ENCODE peak calls at places on chromosomes 12 and 14, in eight cellular contexts. One of them, this sample, is unnamed.

GRCh38 chr14:75274899-75275569 is 3.6 kb upstream of the FOS start:
- DNase-seq in heart left ventricle: peak; percentile 43
- DNase-seq in PC-3: no peak
- DNase-seq in CD8-positive, alpha-beta T cell: peak; percentile 90
- DNase-seq in SK-N-SH: no peak
- DNase-seq in left ventricle myocardium inferior: peak; percentile 26
- DNase-seq in Caco-2: no peak
- DNase-seq in PC-9: no peak
- DNase-seq in this sample: no peak

GRCh38 chr12:52826611-52827498 is 7.3 kb downstream of the KRT79 start:
- DNase-seq in heart left ventricle: no peak
- DNase-seq in PC-3: no peak
- DNase-seq in CD8-positive, alpha-beta T cell: no peak
- DNase-seq in SK-N-SH: no peak
- DNase-seq in left ventricle myocardium inferior: no peak
- DNase-seq in Caco-2: no peak
- DNase-seq in PC-9: no peak
- DNase-seq in this sample: no peak

GRCh38 chr12:76085159-76085868 is 829 bp upstream of the NAP1L1 start:
- DNase-seq in heart left ventricle: no peak
- DNase-seq in PC-3: no peak
- DNase-seq in CD8-positive, alpha-beta T cell: peak; percentile 72
- DNase-seq in SK-N-SH: peak; percentile 17
- DNase-seq in left ventricle myocardium inferior: no peak
- DNase-seq in Caco-2: no peak
- DNase-seq in PC-9: no peak
- DNase-seq in this sample: no peak

GRCh38 chr14:60651051-60651935 is 2.0 kb upstream of the SIX1 start:
- DNase-seq in heart left ventricle: no peak
- DNase-seq in PC-3: no peak
- DNase-seq in CD8-positive, alpha-beta T cell: no peak
- DNase-seq in SK-N-SH: no peak
- DNase-seq in left ventricle myocardium inferior: no peak
- DNase-seq in Caco-2: no peak
- DNase-seq in PC-9: no peak
- DNase-seq in this sample: no peak

GRCh38 chr12:68871899-68872298 is 61.1 kb downstream of the CPM start:
- DNase-seq in heart left ventricle: no peak
- DNase-seq in PC-3: peak; percentile 62
- DNase-seq in CD8-positive, alpha-beta T cell: no peak
- DNase-seq in SK-N-SH: no peak
- DNase-seq in left ventricle myocardium inferior: no peak
- DNase-seq in Caco-2: no peak
- DNase-seq in PC-9: peak; percentile 8
- DNase-seq in this sample: no peak

GRCh38 chr12:89349814-89350213 is 2.5 kb downstream of the DUSP6 start:
- DNase-seq in heart left ventricle: peak; percentile 60
- DNase-seq in PC-3: peak; percentile 82
- DNase-seq in CD8-positive, alpha-beta T cell: no peak
- DNase-seq in SK-N-SH: peak; percentile 38
- DNase-seq in left ventricle myocardium inferior: no peak
- DNase-seq in Caco-2: no peak
- DNase-seq in PC-9: peak; percentile 32
- DNase-seq in this sample: no peak

GRCh38 chr12:132619301-132620112 is 931 bp downstream of the P2RX2 start:
- DNase-seq in heart left ventricle: no peak
- DNase-seq in PC-3: no peak
- DNase-seq in CD8-positive, alpha-beta T cell: no peak
- DNase-seq in SK-N-SH: peak; percentile 58
- DNase-seq in left ventricle myocardium inferior: no peak
- DNase-seq in Caco-2: no peak
- DNase-seq in PC-9: no peak
- DNase-seq in this sample: no peak

GRCh38 chr12:94286580-94287244 is 138.3 kb downstream of the PLXNC1 start:
- DNase-seq in heart left ventricle: no peak
- DNase-seq in PC-3: no peak
- DNase-seq in CD8-positive, alpha-beta T cell: no peak
- DNase-seq in SK-N-SH: peak; percentile 67
- DNase-seq in left ventricle myocardium inferior: no peak
- DNase-seq in Caco-2: no peak
- DNase-seq in PC-9: no peak
- DNase-seq in this sample: no peak

GRCh38 chr14:21262410-21262809 is 6.8 kb downstream of the HNRNPC start:
- DNase-seq in heart left ventricle: no peak
- DNase-seq in PC-3: no peak
- DNase-seq in CD8-positive, alpha-beta T cell: no peak
- DNase-seq in SK-N-SH: no peak
- DNase-seq in left ventricle myocardium inferior: no peak
- DNase-seq in Caco-2: no peak
- DNase-seq in PC-9: no peak
- DNase-seq in this sample: no peak
- H3K4me3 ChIP-seq in heart left ventricle: no peak overlapping the region
- H3K4me3 ChIP-seq in PC-3: no peak overlapping the region
- H3K4me3 ChIP-seq in CD8-positive, alpha-beta T cell: no peak overlapping the region
- H3K4me3 ChIP-seq in SK-N-SH: no peak overlapping the region
- H3K4me3 ChIP-seq in left ventricle myocardium inferior: no peak overlapping the region
- H3K4me3 ChIP-seq in Caco-2: no peak overlapping the region
- H3K4me3 ChIP-seq in PC-9: no peak overlapping the region
- H3K4me3 ChIP-seq in this sample: no peak overlapping the region

GRCh38 chr12:122333142-122334087 is 67.1 kb upstream of the VPS33A start:
- DNase-seq in heart left ventricle: no peak
- DNase-seq in PC-3: no peak
- DNase-seq in CD8-positive, alpha-beta T cell: no peak
- DNase-seq in SK-N-SH: no peak
- DNase-seq in left ventricle myocardium inferior: no peak
- DNase-seq in Caco-2: no peak
- DNase-seq in PC-9: no peak
- DNase-seq in this sample: no peak

DNA sequence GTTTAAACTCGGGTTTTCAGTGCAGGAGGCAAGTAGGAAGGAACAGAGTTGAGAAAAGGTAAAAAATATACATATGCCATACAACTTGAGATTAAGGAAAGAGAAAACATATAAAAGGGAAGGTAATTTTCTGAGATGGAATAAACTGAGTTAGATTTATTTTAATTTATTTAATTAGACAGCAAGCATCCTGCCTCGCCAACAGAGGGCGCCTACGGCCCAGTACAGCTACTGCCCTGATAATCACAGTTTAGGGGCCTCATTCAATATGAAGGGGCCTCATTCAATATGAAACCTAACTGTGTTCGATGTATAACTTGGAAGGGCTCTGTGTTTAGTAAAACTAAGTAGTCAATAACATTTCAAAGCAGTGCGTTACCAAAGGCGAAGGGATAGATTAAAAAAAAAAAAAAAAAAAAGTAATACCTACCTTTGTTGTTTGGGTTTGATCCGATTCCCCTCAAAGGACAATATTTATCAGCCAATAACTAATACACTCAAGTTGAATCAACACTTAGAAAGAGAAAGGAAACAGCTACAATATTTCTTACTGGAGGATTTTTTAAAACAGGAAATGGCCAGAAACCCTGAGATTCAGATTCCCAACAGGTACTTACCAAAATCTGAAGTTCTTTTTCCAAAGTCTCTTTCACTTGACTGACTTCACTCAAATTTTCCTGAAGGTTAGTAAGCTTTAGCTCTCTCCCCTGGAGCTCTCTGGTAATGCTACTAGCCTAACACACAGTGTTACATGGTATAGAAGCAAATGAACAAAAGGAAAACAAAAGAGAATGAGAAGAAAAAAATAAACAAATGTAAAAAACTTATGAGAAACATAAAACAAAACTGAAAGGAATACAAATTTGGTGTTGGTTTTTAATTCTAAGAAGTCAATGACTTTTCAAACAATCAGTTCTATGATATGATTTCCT is 70.0 kb upstream of the VPS33A start:
- DNase-seq in heart left ventricle: no peak
- DNase-seq in PC-3: peak; percentile 36
- DNase-seq in CD8-positive, alpha-beta T cell: peak; percentile 58
- DNase-seq in SK-N-SH: peak; percentile 24
- DNase-seq in left ventricle myocardium inferior: no peak
- DNase-seq in Caco-2: no peak
- DNase-seq in PC-9: peak; percentile 29
- DNase-seq in this sample: no peak
- TF ChIP-seq CTCF in heart left ventricle: peak; percentile 62
- TF ChIP-seq CTCF in PC-3: peak; percentile 95
- TF ChIP-seq CTCF in CD8-positive, alpha-beta T cell: peak; percentile 37
- TF ChIP-seq CTCF in SK-N-SH: peak; percentile 73
- TF ChIP-seq CTCF in left ventricle myocardium inferior: peak; percentile 67
- TF ChIP-seq CTCF in Caco-2: peak; percentile 76
- TF ChIP-seq CTCF in PC-9: peak; percentile 87
- TF ChIP-seq CTCF in this sample: peak; percentile 79

DNA sequence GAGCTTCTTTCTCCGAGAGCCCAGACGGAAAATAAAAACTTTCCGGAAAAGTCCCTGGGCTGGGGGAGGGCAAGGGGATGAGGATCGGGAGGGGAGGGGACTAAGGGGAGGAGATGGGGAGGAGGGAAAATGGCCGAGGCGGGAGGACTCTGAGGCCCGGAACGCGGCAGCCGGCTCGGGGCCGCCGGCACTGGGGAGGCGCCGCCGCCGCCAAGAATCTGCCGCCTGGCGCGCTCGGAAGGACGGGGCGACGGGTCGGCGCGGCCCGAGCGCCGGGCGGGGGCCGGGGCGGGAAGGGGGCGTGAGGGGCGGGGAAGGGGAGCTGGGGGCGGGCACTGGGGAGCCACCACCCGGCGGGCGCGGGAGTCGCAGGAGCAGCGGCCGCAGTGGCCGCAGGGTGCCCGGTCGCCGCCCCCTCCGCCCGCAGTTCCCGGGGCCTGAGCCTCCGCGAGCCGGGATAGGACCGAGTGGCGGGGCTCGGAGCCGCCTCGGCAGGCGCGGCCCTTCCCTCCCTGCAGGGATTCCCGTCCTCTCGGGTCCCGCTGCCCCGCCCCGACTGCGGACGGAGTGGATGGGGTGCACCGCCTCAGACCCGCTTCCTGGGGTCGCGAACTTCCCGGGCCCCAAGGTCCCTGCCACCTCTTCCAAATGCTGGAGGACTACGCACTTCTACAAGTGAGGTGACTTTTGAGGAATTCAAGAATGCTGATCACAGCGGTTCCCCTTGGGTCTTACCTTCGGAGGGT is at the start of gene PRKD1:
- DNase-seq in heart left ventricle: peak; percentile 72
- DNase-seq in PC-3: peak; percentile 42
- DNase-seq in CD8-positive, alpha-beta T cell: no peak
- DNase-seq in SK-N-SH: peak; percentile 83
- DNase-seq in left ventricle myocardium inferior: peak; percentile 63
- DNase-seq in Caco-2: no peak
- DNase-seq in PC-9: peak; percentile 3
- DNase-seq in this sample: no peak
- H3K27me3 ChIP-seq in heart left ventricle: no peaks in the 10 kb centered on the region
- H3K27me3 ChIP-seq in PC-3: no peaks in the 10 kb centered on the region
- H3K27me3 ChIP-seq in CD8-positive, alpha-beta T cell: peaks cover 12% of the 10 kb centered on the region
- H3K27me3 ChIP-seq in SK-N-SH: peaks cover 28% of the 10 kb centered on the region
- H3K27me3 ChIP-seq in left ventricle myocardium inferior: no peaks in the 10 kb centered on the region
- H3K27me3 ChIP-seq in Caco-2: peaks cover 2% of the 10 kb centered on the region
- H3K27me3 ChIP-seq in PC-9: no peaks in the 10 kb centered on the region
- H3K27me3 ChIP-seq in this sample: no peaks in the 10 kb centered on the region

DNA sequence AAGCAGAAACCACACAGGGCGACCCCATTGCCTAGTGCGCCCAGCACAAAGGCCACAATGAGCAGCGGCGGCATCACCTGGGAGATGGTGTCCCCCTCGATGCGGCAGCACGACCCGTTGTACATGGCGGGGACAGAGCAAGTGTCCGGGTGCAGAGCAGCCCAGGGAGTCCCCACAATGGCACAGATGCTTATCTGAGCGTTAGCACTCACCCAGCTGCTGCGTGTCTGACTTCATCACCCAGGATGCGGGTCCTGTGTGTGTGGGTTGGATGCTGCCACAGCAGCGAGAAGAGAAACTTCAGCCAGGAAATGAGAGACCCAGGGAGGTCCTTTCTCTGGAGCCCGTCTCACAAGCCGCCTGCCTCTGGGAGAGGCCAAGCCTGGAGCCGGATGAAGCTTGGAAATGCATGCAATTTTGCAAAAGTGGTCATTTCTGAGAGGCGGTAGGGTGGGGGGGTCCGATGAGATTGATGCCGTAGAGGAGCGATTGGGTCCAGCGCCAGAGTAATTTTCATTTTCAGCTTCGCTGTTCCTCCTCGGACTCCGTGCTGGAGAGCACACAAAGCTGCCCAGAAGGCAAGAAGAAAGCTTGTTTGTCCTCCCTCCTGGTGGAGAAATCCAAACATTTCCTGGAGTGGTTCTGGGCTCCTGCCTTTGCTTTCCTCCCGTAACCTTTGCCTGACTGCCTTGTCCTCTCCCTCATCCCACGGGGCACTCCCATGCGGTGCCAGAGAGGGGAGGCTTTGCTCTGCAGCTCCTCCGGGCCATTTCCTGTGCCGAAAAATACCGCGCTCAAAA is at the start of gene HCAR1:
- DNase-seq in heart left ventricle: no peak
- DNase-seq in PC-3: peak; percentile 66
- DNase-seq in CD8-positive, alpha-beta T cell: no peak
- DNase-seq in SK-N-SH: no peak
- DNase-seq in left ventricle myocardium inferior: no peak
- DNase-seq in Caco-2: peak; percentile 51
- DNase-seq in PC-9: peak; percentile 23
- DNase-seq in this sample: no peak
- H3K4me3 ChIP-seq in heart left ventricle: peak within 1 kb of the TSS; percentile 26
- H3K4me3 ChIP-seq in PC-3: peak within 1 kb of the TSS; percentile 69
- H3K4me3 ChIP-seq in CD8-positive, alpha-beta T cell: no peak within 1 kb of the TSS
- H3K4me3 ChIP-seq in SK-N-SH: no peak within 1 kb of the TSS
- H3K4me3 ChIP-seq in left ventricle myocardium inferior: peak within 1 kb of the TSS; percentile 51
- H3K4me3 ChIP-seq in Caco-2: peak within 1 kb of the TSS; percentile 47
- H3K4me3 ChIP-seq in PC-9: peak within 1 kb of the TSS; percentile 77
- H3K4me3 ChIP-seq in this sample: no peak within 1 kb of the TSS

DNA sequence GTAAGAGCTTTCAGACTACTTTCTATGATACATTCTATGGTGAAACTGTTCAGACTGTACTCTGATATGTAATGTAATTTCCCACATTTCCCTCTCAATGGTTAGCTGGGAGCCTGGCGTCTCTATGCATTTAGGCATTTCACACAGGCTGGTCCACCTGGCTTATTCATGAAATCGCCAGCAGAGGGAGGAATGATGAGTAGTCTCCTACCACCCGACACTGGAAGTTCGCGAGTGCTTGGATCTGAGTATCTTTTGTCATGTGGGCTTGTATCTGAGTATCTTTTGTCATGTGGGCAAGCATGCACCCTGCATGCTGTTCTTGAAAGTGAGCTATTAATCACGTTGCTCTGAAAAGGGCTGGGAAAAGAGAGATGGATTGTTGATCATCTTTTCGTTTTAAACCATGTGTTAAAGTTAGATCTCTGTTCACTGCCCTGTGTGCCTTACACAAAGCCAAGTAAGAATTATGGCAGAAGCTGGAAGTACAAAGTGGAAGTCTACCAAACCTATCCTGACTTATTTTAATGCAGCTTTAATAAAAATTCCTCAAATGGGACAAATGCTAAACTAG is 235.0 kb downstream of the ATP23 start:
- DNase-seq in heart left ventricle: peak; percentile 20
- DNase-seq in PC-3: peak; percentile 85
- DNase-seq in CD8-positive, alpha-beta T cell: no peak
- DNase-seq in SK-N-SH: peak; percentile 26
- DNase-seq in left ventricle myocardium inferior: no peak
- DNase-seq in Caco-2: peak; percentile 61
- DNase-seq in PC-9: peak; percentile 5
- DNase-seq in this sample: no peak
- TF ChIP-seq CTCF in heart left ventricle: peak; percentile 63
- TF ChIP-seq CTCF in PC-3: peak; percentile 82
- TF ChIP-seq CTCF in CD8-positive, alpha-beta T cell: no peak
- TF ChIP-seq CTCF in SK-N-SH: peak; percentile 66
- TF ChIP-seq CTCF in left ventricle myocardium inferior: peak; percentile 69
- TF ChIP-seq CTCF in Caco-2: peak; percentile 56
- TF ChIP-seq CTCF in PC-9: peak; percentile 56
- TF ChIP-seq CTCF in this sample: peak; percentile 50